ENCODE peak calls at places on chromosomes 1 and 21, in four cellular contexts. M, L, S and C are unnamed samples.

GRCh38 chr21:38683222-38683621 is 122.5 kb upstream of the ETS2 start:
- DNase-seq in S (no peak), L (no peak), M (no peak), C (no peak)

GRCh38 chr21:16193758-16194606 is 464.2 kb downstream of the USP25 start:
- DNase-seq in L (peak; percentile 27), S (no peak), M (no peak), C (no peak)

GRCh38 chr1:33918368-33918767 is 54.5 kb downstream of the HMGB4 start:
- DNase-seq in S (no peak), M (no peak), L (no peak), C (no peak)

GRCh38 chr1:66623812-66624211 is 89.9 kb downstream of the SGIP1 start:
- DNase-seq in S (no peak), M (no peak), L (no peak), C (no peak)

GRCh38 chr1:111895456-111895855 is 94.0 kb downstream of the KCND3 start:
- DNase-seq in S (no peak), M (peak; percentile 73), L (no peak), C (no peak)

GRCh38 chr1:171740356-171740863 is 1.5 kb downstream of the VAMP4 start:
- DNase-seq in M (no peak), L (no peak), S (no peak), C (no peak)

GRCh38 chr1:239995281-239995680 is 96.4 kb upstream of the FMN2 start:
- DNase-seq in M (no peak), L (no peak), S (no peak), C (no peak)

GRCh38 chr21:40886931-40887330 is 40.0 kb upstream of the DSCAM start:
- DNase-seq in M (no peak), S (no peak), L (no peak), C (no peak)

GRCh38 chr1:232891116-232891515 is 59.3 kb upstream of the NTPCR start:
- DNase-seq in M (no peak), S (no peak), L (no peak), C (no peak)

GRCh38 chr1:230072866-230073265 is 5.8 kb downstream of the GALNT2 start:
- DNase-seq in L (no peak), M (no peak), S (no peak), C (no peak)

GRCh38 chr1:202203238-202204039 is 9.8 kb downstream of the LGR6 start:
- DNase-seq in S (no peak), M (no peak), L (no peak), C (peak; percentile 48)

GRCh38 chr1:31372051-31372450 is 825 bp downstream of the FABP3 start:
- DNase-seq in L (no peak), S (no peak), M (no peak), C (no peak)

GRCh38 chr1:2443285-2444137 is 31.1 kb upstream of the PEX10 start:
- DNase-seq in M (peak; percentile 68), L (no peak), S (no peak), C (no peak)

GRCh38 chr1:226688056-226688748 is 50.9 kb downstream of the ITPKB start:
- DNase-seq in L (no peak), S (no peak), M (no peak), C (no peak)

GRCh38 chr1:223140551-223140950 is 2.5 kb downstream of the TLR5 start:
- DNase-seq in M (no peak), S (no peak), L (no peak), C (no peak)

GRCh38 chr1:5667513-5668325 is 324.5 kb downstream of the NPHP4 start:
- DNase-seq in S (no peak), L (no peak), M (peak; percentile 52), C (no peak)

GRCh38 chr1:168387781-168388760 is 107.4 kb downstream of the TBX19 start:
- DNase-seq in M (no peak), S (no peak), L (no peak), C (no peak)

GRCh38 chr1:3711381-3711779 is 40.9 kb upstream of the CCDC27 start:
- DNase-seq in M (no peak), S (no peak), L (no peak), C (no peak)

DNA sequence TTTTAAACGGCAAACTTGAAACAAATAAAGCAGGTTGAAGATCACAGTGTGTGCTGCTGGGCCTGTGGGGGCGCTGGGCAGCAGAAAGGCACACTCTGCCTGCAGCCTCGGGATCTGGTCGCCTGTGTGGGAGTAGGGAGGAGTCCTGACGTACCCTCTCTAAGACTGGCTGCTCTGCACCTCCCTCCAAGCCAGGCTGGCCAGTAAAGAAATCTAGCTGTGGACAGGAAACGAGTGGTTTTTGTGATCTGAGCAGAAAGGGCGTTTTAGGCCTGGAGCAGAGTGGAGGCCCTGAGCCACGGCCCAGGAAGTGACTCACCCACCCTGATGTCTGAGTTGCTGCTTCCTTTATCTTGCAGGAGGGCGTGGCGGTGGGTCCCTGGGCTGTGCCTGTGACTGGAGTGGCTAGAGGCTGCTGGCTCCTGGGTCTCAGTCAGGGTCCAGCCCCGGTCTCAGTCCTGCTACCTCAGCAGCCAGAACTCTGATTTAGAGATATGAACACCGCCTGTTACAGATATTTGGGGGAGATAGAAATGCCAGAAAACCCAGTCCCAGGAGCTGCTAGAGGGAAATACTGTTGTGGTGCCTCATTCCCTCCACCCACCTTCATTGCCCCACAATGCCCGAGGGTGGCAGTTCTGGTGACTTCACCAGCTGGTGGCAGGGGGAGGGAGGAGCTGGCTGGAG is 11.3 kb upstream of the S100A11 start:
- DNase-seq in M (peak; percentile 78), S (peak; percentile 95), L (peak; percentile 73), C (peak; percentile 61)
- TF ChIP-seq POLR2AphosphoS5 in M (peak; percentile 83), S (peak; percentile 66), L (no peak), C (peak; percentile 38)

DNA sequence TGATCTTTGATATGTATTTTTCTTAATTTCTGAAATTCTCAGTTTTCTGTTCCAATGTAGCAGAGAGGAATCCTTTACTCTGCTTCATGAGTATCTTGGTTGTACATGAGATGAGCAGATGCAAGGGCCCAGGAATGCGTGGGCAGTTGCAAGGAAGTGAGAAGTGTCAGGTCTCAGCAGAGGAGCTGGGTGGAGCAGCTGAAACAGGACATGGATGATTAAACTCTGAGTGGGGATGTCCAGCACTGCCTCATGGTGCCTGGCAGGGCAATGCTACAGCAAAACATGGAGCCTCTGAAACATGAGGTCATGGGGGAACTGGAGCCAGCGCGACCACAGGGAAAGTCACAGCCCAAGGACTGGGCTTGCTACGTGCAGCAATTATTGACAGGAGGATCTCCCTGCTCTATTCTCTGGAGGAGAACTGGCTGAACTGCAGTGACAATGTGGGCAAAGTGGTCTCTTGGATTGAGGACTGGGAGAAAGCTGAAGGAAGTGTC is 48.4 kb downstream of the COLGALT2 start:
- DNase-seq in S (no peak), M (no peak), L (no peak), C (peak; percentile 14)
- TF ChIP-seq TAF1 in S (no peak), M (no peak), L (no peak), C (no peak)

DNA sequence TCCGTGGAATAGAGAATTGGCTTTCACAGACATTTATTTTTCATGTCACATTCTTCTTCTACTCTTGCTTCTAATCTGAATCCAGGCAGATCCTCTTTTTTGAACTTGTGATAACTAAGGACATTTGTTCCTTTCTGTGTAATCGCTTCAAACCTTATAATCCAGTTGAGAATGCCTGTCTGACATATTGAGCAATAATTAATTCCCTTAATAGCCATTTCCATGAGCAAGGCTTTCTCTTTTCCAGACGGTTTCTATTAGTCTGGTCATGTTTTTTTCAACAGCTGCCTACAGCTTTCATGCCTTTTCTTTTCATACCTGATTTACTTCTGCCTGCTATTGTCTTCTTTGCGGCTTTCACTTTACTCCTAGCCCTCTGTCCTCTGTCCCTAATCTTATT is 163.4 kb downstream of the CYYR1 start:
- DNase-seq in M (peak; percentile 27), L (no peak), S (no peak), C (no peak)
- TF ChIP-seq POLR2AphosphoS5 in M (no peak), L (no peak), S (no peak), C (no peak)

GRCh38 chr1:11648732-11649158 is 5.5 kb downstream of the FBXO2 start:
- DNase-seq in S (no peak), M (no peak), L (no peak), C (no peak)
- TF ChIP-seq TAF1 in S (no peak), M (no peak), L (no peak), C (no peak)

GRCh38 chr1:241828576-241828975 is 19.4 kb upstream of the EXO1 start:
- DNase-seq in S (no peak), M (peak; percentile 10), L (no peak), C (no peak)

GRCh38 chr1:241823925-241824324 is 24.1 kb upstream of the EXO1 start:
- DNase-seq in S (no peak), L (no peak), M (no peak), C (no peak)

GRCh38 chr1:241822846-241823245 is 25.2 kb upstream of the EXO1 start:
- DNase-seq in M (no peak), S (no peak), L (no peak), C (no peak)

GRCh38 chr1:241825581-241825980 is 22.4 kb upstream of the EXO1 start:
- DNase-seq in S (no peak), L (no peak), M (no peak), C (no peak)

DNA sequence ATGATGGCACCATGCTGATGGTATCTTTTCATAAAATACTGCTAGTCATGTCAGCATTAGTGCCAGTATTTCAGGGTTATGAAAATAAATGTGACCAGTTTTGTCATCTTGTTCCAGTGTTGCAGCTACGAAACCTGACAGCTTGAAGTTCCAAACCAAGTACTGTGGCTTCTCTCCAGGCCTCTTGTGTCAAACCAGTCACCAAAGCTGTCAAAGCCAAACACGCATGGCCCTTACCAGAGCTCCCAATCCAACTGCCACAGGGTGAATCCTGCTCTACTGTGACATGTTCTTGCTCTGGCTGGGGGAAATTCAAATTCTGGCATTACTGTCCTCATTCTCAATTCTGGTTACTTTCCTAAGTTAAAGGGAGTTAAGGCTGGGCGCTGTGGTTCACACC is 20.7 kb upstream of the EXO1 start:
- DNase-seq in L (no peak), S (no peak), M (no peak), C (no peak)
- TF ChIP-seq POLR2AphosphoS5 in L (no peak), S (no peak), M (no peak), C (no peak)